ENCODE peak calls at places on chromosomes 3 and 15, in four cellular contexts. E, I, J and R are unnamed samples.

GRCh38 chr3:62923092-62923491 is 47.9 kb upstream of the CADPS start:
- DNase-seq in E (no peak), I (no peak), J (no peak), R (no peak)

GRCh38 chr3:21752749-21753347 is 1.8 kb upstream of the ZNF385D start:
- DNase-seq in E (peak; percentile 69), I (peak; percentile 23), J (peak; percentile 63), R (peak; percentile 81)

GRCh38 chr3:15797600-15798303 is at the start of gene ANKRD28:
- DNase-seq in E (peak; percentile 94), I (peak; percentile 90), J (peak; percentile 88), R (peak; percentile 97)

GRCh38 chr15:34252545-34252944 is 27.7 kb downstream of the EMC4 start:
- DNase-seq in E (no peak), I (peak; percentile 9), J (no peak), R (no peak)

GRCh38 chr15:67821784-67822451 is 3.4 kb upstream of the SKOR1 start:
- DNase-seq in E (no peak), I (no peak), J (no peak), R (no peak)

GRCh38 chr3:50125541-50126286 is 29.4 kb upstream of the SEMA3F start:
- DNase-seq in E (no peak), I (no peak), J (no peak), R (no peak)

GRCh38 chr3:71930056-71930991 is 145.4 kb upstream of the PROK2 start:
- DNase-seq in E (peak; percentile 2), I (no peak), J (no peak), R (peak; percentile 35)

GRCh38 chr3:157786618-157787017 is 283.4 kb upstream of the VEPH1 start:
- DNase-seq in E (no peak), I (no peak), J (no peak), R (no peak)

GRCh38 chr3:43434431-43434830 is 148.1 kb downstream of the SNRK start:
- DNase-seq in E (no peak), I (no peak), J (no peak), R (no peak)

GRCh38 chr15:57598346-57598745 is 6.6 kb downstream of the MYZAP start:
- DNase-seq in E (no peak), I (no peak), J (no peak), R (no peak)

GRCh38 chr15:40928975-40929729 is at the start of gene DLL4:
- DNase-seq in E (no peak), I (peak; percentile 79), J (peak; percentile 42), R (no peak)

GRCh38 chr15:29615791-29616190 is 206.5 kb downstream of the TJP1 start:
- DNase-seq in E (no peak), I (no peak), J (no peak), R (no peak)

GRCh38 chr3:47613723-47614122 is 35.1 kb upstream of the CSPG5 start:
- DNase-seq in E (no peak), I (no peak), J (no peak), R (no peak)

GRCh38 chr3:116001063-116001765 is 377.9 kb downstream of the GAP43 start:
- DNase-seq in E (no peak), I (no peak), J (peak; percentile 22), R (no peak)

GRCh38 chr3:49618412-49618811 is 55.7 kb upstream of the APEH start:
- DNase-seq in E (no peak), I (no peak), J (no peak), R (no peak)

GRCh38 chr15:81349271-81349670 is 24.7 kb downstream of the TMC3 start:
- DNase-seq in E (no peak), I (no peak), J (no peak), R (no peak)

GRCh38 chr3:100665230-100665629 is 44.1 kb upstream of the TFG start:
- DNase-seq in E (no peak), I (no peak), J (no peak), R (no peak)

GRCh38 chr15:84721381-84721780 is 5.4 kb upstream of the SEC11A start:
- DNase-seq in E (no peak), I (no peak), J (no peak), R (no peak)

GRCh38 chr15:70154440-70155347 is 57.0 kb upstream of the TLE3 start:
- DNase-seq in E (no peak), I (peak; percentile 43), J (no peak), R (no peak)

GRCh38 chr3:74691946-74692345 is 77.5 kb upstream of the CNTN3 start:
- DNase-seq in E (no peak), I (no peak), J (no peak), R (no peak)